ENCODE peak calls at places on chromosome 2, in seven cellular contexts. M is psoas muscle, G is AG04450, I is HFF-Myc, D is spleen, S is OCI-LY7, F is IMR-90. W is an unnamed sample.
A peak's percentile ranks its signal among the peaks of the same experiment; 100 is the strongest.

GRCh38 chr2:134466141-134466540 is 212.3 kb downstream of the MGAT5 start:
- DNase-seq in M (no peak), G (no peak), I (peak; percentile 7), D (no peak), S (peak; percentile 65), F (no peak), W (peak; percentile 55)

GRCh38 chr2:68487773-68488355 is 20.5 kb downstream of the APLF start:
- DNase-seq in M (no peak), G (no peak), I (no peak), D (no peak), S (peak; percentile 56), F (peak; percentile 53), W (peak; percentile 45)

GRCh38 chr2:223008936-223009335 is 43.1 kb upstream of the KCNE4 start:
- DNase-seq in M (no peak), G (no peak), I (no peak), D (no peak), S (no peak), F (no peak), W (no peak)

GRCh38 chr2:51218057-51218456 is 186.1 kb upstream of the NRXN1 start:
- DNase-seq in M (no peak), G (no peak), I (no peak), D (no peak), S (no peak), F (no peak), W (no peak)

GRCh38 chr2:15313657-15314056 is 247.5 kb downstream of the NBAS start:
- DNase-seq in M (no peak), G (peak; percentile 18), I (no peak), D (no peak), S (peak; percentile 35), F (peak; percentile 71), W (peak; percentile 38)

GRCh38 chr2:138495384-138495783 is 6.2 kb upstream of the SPOPL start:
- DNase-seq in M (no peak), G (no peak), I (no peak), D (no peak), S (no peak), F (no peak), W (no peak)

GRCh38 chr2:218807626-218808025 is 24.0 kb downstream of the PRKAG3 start:
- DNase-seq in M (no peak), G (no peak), I (no peak), D (no peak), S (no peak), F (peak; percentile 15), W (no peak)

GRCh38 chr2:132645176-132645575 is 24.8 kb downstream of the LYPD1 start:
- DNase-seq in M (no peak), G (no peak), I (no peak), D (no peak), S (no peak), F (no peak), W (no peak)

GRCh38 chr2:201901770-201902169 is 95.4 kb downstream of the CDK15 start:
- DNase-seq in M (no peak), G (no peak), I (no peak), D (no peak), S (no peak), F (no peak), W (no peak)

DNA sequence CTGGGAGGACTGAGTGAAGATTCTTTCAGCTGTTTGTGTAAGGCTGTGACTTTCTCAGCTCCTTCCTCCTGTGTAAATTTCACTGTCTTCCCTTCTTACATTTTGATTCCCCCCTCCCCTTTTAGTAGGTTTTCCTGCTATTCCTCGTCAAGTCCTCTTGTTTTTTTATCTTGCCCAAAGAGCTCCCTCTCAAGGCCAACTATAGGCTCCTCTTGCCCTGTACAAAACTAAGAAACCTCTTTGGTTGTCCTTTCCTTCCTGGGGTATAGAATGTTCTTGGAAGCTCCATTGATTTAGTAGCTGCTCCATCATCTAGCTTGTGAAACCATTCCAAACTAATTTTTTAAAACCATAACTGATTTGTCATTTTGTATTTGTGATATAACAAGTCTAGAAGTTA is 7.3 kb downstream of the CCDC121 start:
- DNase-seq in M (no peak), G (no peak), I (no peak), D (no peak), S (no peak), F (no peak), W (no peak)
- TF ChIP-seq CTCF in M (no peak), G (no peak), I (no peak), D (no peak), S (peak; percentile 40), F (no peak), W (no peak)

GRCh38 chr2:210086930-210087329 is 84.3 kb downstream of the KANSL1L start:
- DNase-seq in M (no peak), G (no peak), I (no peak), D (no peak), S (no peak), F (no peak), W (no peak)

GRCh38 chr2:210094787-210095186 is 76.4 kb downstream of the KANSL1L start:
- DNase-seq in M (no peak), G (no peak), I (no peak), D (no peak), S (no peak), F (no peak), W (no peak)

DNA sequence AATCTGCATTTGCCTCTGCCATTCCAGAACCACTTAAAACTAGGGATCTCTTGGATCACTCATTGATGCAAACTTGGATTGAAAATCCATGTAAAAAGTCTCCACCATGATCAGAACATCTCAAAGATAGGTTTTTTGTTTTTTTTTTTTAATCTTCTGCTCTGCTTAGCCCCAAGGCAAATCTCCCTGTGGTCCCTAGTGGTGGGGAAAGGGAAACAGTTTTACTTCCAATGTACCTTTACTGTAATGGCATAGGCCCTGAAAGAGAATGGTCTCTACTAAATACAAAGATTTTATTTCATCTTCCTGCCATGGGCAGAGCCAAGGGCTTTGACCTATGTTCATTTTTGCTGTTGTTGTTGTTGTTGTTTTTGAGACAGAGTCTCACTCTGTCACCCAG is 78.4 kb downstream of the KANSL1L start:
- DNase-seq in M (no peak), G (no peak), I (no peak), D (no peak), S (no peak), F (no peak), W (no peak)
- TF ChIP-seq CTCF in M (no peak), G (no peak), I (no peak), D (no peak), S (peak; percentile 23), F (no peak), W (no peak)

GRCh38 chr2:60513191-60513590 is 40.3 kb downstream of the BCL11A start:
- DNase-seq in M (no peak), G (no peak), I (no peak), D (peak; percentile 61), S (no peak), F (no peak), W (no peak)
- TF ChIP-seq CTCF in M (no peak), G (no peak), I (no peak), D (no peak), S (no peak), F (no peak), W (no peak)

GRCh38 chr2:33673937-33674336 is 74.8 kb upstream of the FAM98A start:
- DNase-seq in M (no peak), G (no peak), I (no peak), D (no peak), S (peak; percentile 29), F (peak; percentile 25), W (peak; percentile 12)

GRCh38 chr2:33672896-33673295 is 73.8 kb upstream of the FAM98A start:
- DNase-seq in M (no peak), G (no peak), I (no peak), D (no peak), S (no peak), F (no peak), W (no peak)

GRCh38 chr2:33672389-33672788 is 73.3 kb upstream of the FAM98A start:
- DNase-seq in M (no peak), G (no peak), I (no peak), D (no peak), S (no peak), F (no peak), W (no peak)

GRCh38 chr2:33671198-33671597 is 72.1 kb upstream of the FAM98A start:
- DNase-seq in M (no peak), G (no peak), I (no peak), D (no peak), S (no peak), F (no peak), W (no peak)

GRCh38 chr2:33670392-33670937 is 71.4 kb upstream of the FAM98A start:
- DNase-seq in M (no peak), G (no peak), I (no peak), D (no peak), S (no peak), F (no peak), W (no peak)
- TF ChIP-seq CTCF in M (no peak), G (peak; percentile 14), I (peak; percentile 14), D (no peak), S (peak; percentile 11), F (no peak), W (no peak)

GRCh38 chr2:175676813-175677212 is 325.3 kb downstream of the LNPK start:
- DNase-seq in M (no peak), G (no peak), I (no peak), D (no peak), S (no peak), F (no peak), W (no peak)
- TF ChIP-seq CTCF in M (no peak), G (peak; percentile 17), I (no peak), D (no peak), S (peak; percentile 22), F (no peak), W (no peak)

GRCh38 chr2:106034325-106034724 is 159.8 kb downstream of the UXS1 start:
- DNase-seq in M (no peak), G (no peak), I (no peak), D (no peak), S (no peak), F (no peak), W (no peak)
- TF ChIP-seq CTCF in M (no peak), G (no peak), I (no peak), D (no peak), S (no peak), F (no peak), W (no peak)

GRCh38 chr2:208269091-208269490 is 3.0 kb downstream of the PIKFYVE start:
- DNase-seq in M (no peak), G (no peak), I (no peak), D (no peak), S (peak; percentile 18), F (no peak), W (no peak)
- TF ChIP-seq CTCF in M (no peak), G (peak; percentile 10), I (no peak), D (peak; percentile 18), S (peak; percentile 65), F (peak; percentile 20), W (no peak)

W was measured in GM13976.